ENCODE peak calls at places on chromosomes 16 and 17, in seven cellular contexts. S, O, U, N, L, E and F are unnamed samples.

GRCh38 chr17:75032896-75033294 is 13.9 kb downstream of the ATP5PD start:
- DNase-seq in S (peak), O (no peak), U (no peak), N (no peak), L (no peak), E (peak), F (no peak)

GRCh38 chr16:88992351-88993005 is 15.5 kb upstream of the CBFA2T3 start:
- DNase-seq in S (no peak), O (no peak), U (no peak), N (no peak), L (no peak), E (no peak), F (no peak)

GRCh38 chr16:67598527-67598926 is 36.2 kb downstream of the CTCF start:
- DNase-seq in S (no peak), O (no peak), U (peak), N (no peak), L (no peak), E (peak), F (no peak)

GRCh38 chr16:63287411-63287810 is 1251.2 kb upstream of the CDH8 start:
- DNase-seq in S (no peak), O (no peak), U (no peak), N (no peak), L (no peak), E (no peak), F (no peak)

GRCh38 chr16:31876955-31877828 is 3.6 kb downstream of the ZNF267 start:
- DNase-seq in S (peak), O (no peak), U (peak), N (no peak), L (peak), E (peak), F (no peak)

GRCh38 chr17:70564006-70564620 is 394.8 kb downstream of the KCNJ2 start:
- DNase-seq in S (no peak), O (no peak), U (peak), N (no peak), L (no peak), E (no peak), F (no peak)

GRCh38 chr17:49457564-49458535 is 37.2 kb upstream of the NGFR start:
- DNase-seq in S (no peak), O (no peak), U (no peak), N (no peak), L (no peak), E (no peak), F (no peak)

GRCh38 chr17:20234266-20234665 is 225.1 kb downstream of the SPECC1 start:
- DNase-seq in S (no peak), O (no peak), U (no peak), N (no peak), L (no peak), E (no peak), F (no peak)

GRCh38 chr16:11835891-11836652 is 15.3 kb downstream of the RSL1D1 start:
- DNase-seq in S (no peak), O (no peak), U (peak), N (no peak), L (no peak), E (peak), F (no peak)

GRCh38 chr16:61820398-61820797 is 215.8 kb downstream of the CDH8 start:
- DNase-seq in S (no peak), O (no peak), U (no peak), N (no peak), L (no peak), E (no peak), F (no peak)

GRCh38 chr17:45581860-45582259 is 91.3 kb upstream of the PLEKHM1 start:
- DNase-seq in S (no peak), O (no peak), U (no peak), N (no peak), L (peak), E (no peak), F (no peak)

GRCh38 chr17:12618557-12618956 is 47.1 kb upstream of the MYOCD start:
- DNase-seq in S (no peak), O (no peak), U (peak), N (no peak), L (no peak), E (no peak), F (no peak)

GRCh38 chr17:77779711-77780539 is 178.6 kb upstream of the TNRC6C start:
- DNase-seq in S (no peak), O (no peak), U (no peak), N (no peak), L (no peak), E (peak), F (no peak)

GRCh38 chr16:31861415-31861814 is 12.2 kb upstream of the ZNF267 start:
- DNase-seq in S (no peak), O (no peak), U (no peak), N (no peak), L (no peak), E (no peak), F (no peak)

GRCh38 chr16:87361916-87362619 is 21.5 kb downstream of the FBXO31 start:
- DNase-seq in S (no peak), O (no peak), U (no peak), N (no peak), L (no peak), E (no peak), F (no peak)

GRCh38 chr16:68237243-68238028 is 1.5 kb upstream of the ESRP2 start:
- DNase-seq in S (peak), O (no peak), U (peak), N (peak), L (peak), E (peak), F (no peak)

GRCh38 chr16:11571549-11571948 is 15.2 kb downstream of the LITAF start:
- DNase-seq in S (no peak), O (no peak), U (no peak), N (no peak), L (no peak), E (no peak), F (no peak)

GRCh38 chr17:3589784-3590183 is 19.4 kb downstream of the TRPV1 start:
- DNase-seq in S (no peak), O (no peak), U (no peak), N (no peak), L (no peak), E (no peak), F (no peak)
- H3K4me3 ChIP-seq in S (no peak), O (no peak), U (no peak), N (no peak), L (no peak), E (no peak), F (no peak)

GRCh38 chr17:55635253-55635766 is 87.4 kb downstream of the TMEM100 start:
- DNase-seq in S (no peak), O (no peak), U (peak), N (no peak), L (no peak), E (peak), F (no peak)
- H3K4me3 ChIP-seq in S (no peak), O (no peak), U (peak), N (no peak), L (no peak), E (peak), F (peak)

DNA sequence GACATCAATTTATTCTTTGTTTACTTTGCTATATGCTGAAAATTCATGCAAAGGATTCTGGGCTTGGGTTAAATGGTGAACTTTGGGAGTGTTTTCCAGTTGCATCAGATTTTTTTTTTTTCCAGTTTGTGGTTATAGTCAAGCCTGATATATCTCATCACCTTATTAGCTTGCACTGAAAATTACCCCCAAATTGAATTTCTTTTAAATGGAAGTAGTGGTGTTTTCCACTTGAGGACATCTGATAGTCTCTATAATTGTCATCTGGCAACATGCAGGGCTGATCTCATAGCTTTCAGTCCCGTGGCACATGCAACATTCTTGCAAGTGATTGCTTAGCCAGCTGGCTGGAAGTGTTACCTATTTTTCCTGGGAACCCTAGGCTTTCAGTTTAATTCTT is 4.7 kb upstream of the KRTAP3-1 start:
- DNase-seq in S (no peak), O (no peak), U (peak), N (no peak), L (no peak), E (no peak), F (no peak)
- H3K4me3 ChIP-seq in S (no peak), O (no peak), U (no peak), N (no peak), L (no peak), E (no peak), F (no peak)

GRCh38 chr16:85463228-85463611 is 149.9 kb upstream of the GSE1 start:
- DNase-seq in S (no peak), O (no peak), U (no peak), N (no peak), L (peak), E (no peak), F (no peak)

GRCh38 chr16:85463672-85464071 is 149.4 kb upstream of the GSE1 start:
- DNase-seq in S (no peak), O (no peak), U (no peak), N (no peak), L (no peak), E (no peak), F (no peak)

GRCh38 chr16:85461814-85462404 is 151.2 kb upstream of the GSE1 start:
- DNase-seq in S (no peak), O (no peak), U (peak), N (no peak), L (peak), E (peak), F (no peak)

GRCh38 chr16:85460983-85461813 is 151.9 kb upstream of the GSE1 start:
- DNase-seq in S (peak), O (no peak), U (peak), N (no peak), L (peak), E (peak), F (no peak)

GRCh38 chr16:85462405-85463227 is 150.5 kb upstream of the GSE1 start:
- DNase-seq in S (no peak), O (no peak), U (no peak), N (no peak), L (peak), E (no peak), F (no peak)
- H3K4me3 ChIP-seq in S (peak), O (no peak), U (no peak), N (peak), L (no peak), E (no peak), F (peak)